ENCODE peak calls at places on chromosomes 2 and 18, in four cellular contexts. One of them, this sample, is unnamed.

GRCh38 chr18:47250415-47251046 is 929 bp downstream of the SKOR2 start:
- DNase-seq in fibroblast of lung: no peak
- DNase-seq in CD4-positive, alpha-beta memory T cell: no peak
- DNase-seq in stomach: no peak
- DNase-seq in this sample: no peak

GRCh38 chr18:31058897-31059296 is 16.4 kb upstream of the DSC3 start:
- DNase-seq in fibroblast of lung: no peak
- DNase-seq in CD4-positive, alpha-beta memory T cell: no peak
- DNase-seq in stomach: no peak
- DNase-seq in this sample: no peak

GRCh38 chr18:49668583-49669290 is 106.9 kb downstream of the LIPG start:
- DNase-seq in fibroblast of lung: peak; percentile 72
- DNase-seq in CD4-positive, alpha-beta memory T cell: no peak
- DNase-seq in stomach: no peak
- DNase-seq in this sample: peak; percentile 66

GRCh38 chr18:25275414-25276001 is 76.5 kb downstream of the ZNF521 start:
- DNase-seq in fibroblast of lung: no peak
- DNase-seq in CD4-positive, alpha-beta memory T cell: no peak
- DNase-seq in stomach: no peak
- DNase-seq in this sample: no peak

GRCh38 chr2:38037757-38038615 is 38.0 kb downstream of the CYP1B1 start:
- DNase-seq in fibroblast of lung: peak; percentile 59
- DNase-seq in CD4-positive, alpha-beta memory T cell: no peak
- DNase-seq in stomach: no peak
- DNase-seq in this sample: peak; percentile 48

GRCh38 chr18:10378688-10379465 is 75.6 kb upstream of the APCDD1 start:
- DNase-seq in fibroblast of lung: peak; percentile 66
- DNase-seq in CD4-positive, alpha-beta memory T cell: no peak
- DNase-seq in stomach: no peak
- DNase-seq in this sample: peak; percentile 55

GRCh38 chr18:48836806-48837615 is 113.8 kb downstream of the SMAD7 start:
- DNase-seq in fibroblast of lung: no peak
- DNase-seq in CD4-positive, alpha-beta memory T cell: no peak
- DNase-seq in stomach: no peak
- DNase-seq in this sample: no peak

GRCh38 chr2:177754476-177754873 is 318.1 kb downstream of the PDE11A start:
- DNase-seq in fibroblast of lung: no peak
- DNase-seq in CD4-positive, alpha-beta memory T cell: no peak
- DNase-seq in stomach: no peak
- DNase-seq in this sample: no peak

GRCh38 chr2:171523339-171523931 is 1.2 kb downstream of the CYBRD1 start:
- DNase-seq in fibroblast of lung: peak; percentile 83
- DNase-seq in CD4-positive, alpha-beta memory T cell: no peak
- DNase-seq in stomach: peak; percentile 63
- DNase-seq in this sample: peak; percentile 77

GRCh38 chr18:43396266-43396665 is 119.0 kb upstream of the SYT4 start:
- DNase-seq in fibroblast of lung: peak; percentile 9
- DNase-seq in CD4-positive, alpha-beta memory T cell: no peak
- DNase-seq in stomach: no peak
- DNase-seq in this sample: no peak

GRCh38 chr18:48163184-48164095 is 233.0 kb upstream of the SMAD2 start:
- DNase-seq in fibroblast of lung: no peak
- DNase-seq in CD4-positive, alpha-beta memory T cell: no peak
- DNase-seq in stomach: no peak
- DNase-seq in this sample: no peak

GRCh38 chr18:11512096-11513030 is 97.0 kb upstream of the SLC35G4 start:
- DNase-seq in fibroblast of lung: no peak
- DNase-seq in CD4-positive, alpha-beta memory T cell: no peak
- DNase-seq in stomach: no peak
- DNase-seq in this sample: no peak

GRCh38 chr2:205659922-205660321 is 22.4 kb upstream of the NRP2 start:
- DNase-seq in fibroblast of lung: no peak
- DNase-seq in CD4-positive, alpha-beta memory T cell: no peak
- DNase-seq in stomach: no peak
- DNase-seq in this sample: no peak

GRCh38 chr18:50757358-50757757 is 62.5 kb downstream of the MRO start:
- DNase-seq in fibroblast of lung: no peak
- DNase-seq in CD4-positive, alpha-beta memory T cell: no peak
- DNase-seq in stomach: no peak
- DNase-seq in this sample: no peak

GRCh38 chr2:27653397-27653796 is 10.0 kb downstream of the SUPT7L start:
- DNase-seq in fibroblast of lung: peak; percentile 47
- DNase-seq in CD4-positive, alpha-beta memory T cell: no peak
- DNase-seq in stomach: no peak
- DNase-seq in this sample: no peak

GRCh38 chr18:686339-687111 is 25.9 kb downstream of the ENOSF1 start:
- DNase-seq in fibroblast of lung: peak; percentile 5
- DNase-seq in CD4-positive, alpha-beta memory T cell: no peak
- DNase-seq in stomach: no peak
- DNase-seq in this sample: no peak

GRCh38 chr2:60806988-60807681 is 51.1 kb downstream of the PAPOLG start:
- DNase-seq in fibroblast of lung: peak; percentile 79
- DNase-seq in CD4-positive, alpha-beta memory T cell: peak; percentile 41
- DNase-seq in stomach: no peak
- DNase-seq in this sample: peak; percentile 71

GRCh38 chr18:5417342-5417741 is 121.8 kb upstream of the ZBTB14 start:
- DNase-seq in fibroblast of lung: peak; percentile 2
- DNase-seq in CD4-positive, alpha-beta memory T cell: no peak
- DNase-seq in stomach: no peak
- DNase-seq in this sample: no peak

GRCh38 chr18:32446780-32447179 is 23.9 kb downstream of the GAREM1 start:
- DNase-seq in fibroblast of lung: no peak
- DNase-seq in CD4-positive, alpha-beta memory T cell: no peak
- DNase-seq in stomach: no peak
- DNase-seq in this sample: no peak

GRCh38 chr2:10007440-10007839 is 35.9 kb upstream of the KLF11 start:
- DNase-seq in fibroblast of lung: peak; percentile 28
- DNase-seq in CD4-positive, alpha-beta memory T cell: no peak
- DNase-seq in stomach: no peak
- DNase-seq in this sample: no peak

GRCh38 chr2:214489702-214490101 is 78.8 kb downstream of the VWC2L start:
- DNase-seq in fibroblast of lung: no peak
- DNase-seq in CD4-positive, alpha-beta memory T cell: no peak
- DNase-seq in stomach: no peak
- DNase-seq in this sample: no peak

GRCh38 chr2:84450288-84451227 is 8.5 kb downstream of the SUCLG1 start:
- DNase-seq in fibroblast of lung: no peak
- DNase-seq in CD4-positive, alpha-beta memory T cell: no peak
- DNase-seq in stomach: no peak
- DNase-seq in this sample: no peak

GRCh38 chr2:218033590-218034496 is 31.0 kb upstream of the TNS1 start:
- DNase-seq in fibroblast of lung: no peak
- DNase-seq in CD4-positive, alpha-beta memory T cell: peak; percentile 9
- DNase-seq in stomach: no peak
- DNase-seq in this sample: no peak

GRCh38 chr2:58448065-58448507 is 207.0 kb upstream of the FANCL start:
- DNase-seq in fibroblast of lung: peak; percentile 72
- DNase-seq in CD4-positive, alpha-beta memory T cell: no peak
- DNase-seq in stomach: no peak
- DNase-seq in this sample: peak; percentile 59

GRCh38 chr2:47653909-47654789 is 128.8 kb upstream of the MSH6 start:
- DNase-seq in fibroblast of lung: peak; percentile 25
- DNase-seq in CD4-positive, alpha-beta memory T cell: no peak
- DNase-seq in stomach: no peak
- DNase-seq in this sample: no peak

GRCh38 chr2:239502430-239503221 is 101.8 kb upstream of the HDAC4 start:
- DNase-seq in fibroblast of lung: no peak
- DNase-seq in CD4-positive, alpha-beta memory T cell: no peak
- DNase-seq in stomach: no peak
- DNase-seq in this sample: no peak

GRCh38 chr2:2422621-2423020 is 91.5 kb upstream of the MYT1L start:
- DNase-seq in fibroblast of lung: no peak
- DNase-seq in CD4-positive, alpha-beta memory T cell: no peak
- DNase-seq in stomach: no peak
- DNase-seq in this sample: no peak
- H3K27ac ChIP-seq in fibroblast of lung: no peak overlapping the region
- H3K27ac ChIP-seq in CD4-positive, alpha-beta memory T cell: no peak overlapping the region
- H3K27ac ChIP-seq in stomach: no peak overlapping the region
- H3K27ac ChIP-seq in this sample: no peak overlapping the region

GRCh38 chr2:236236559-236237450 is 27.4 kb downstream of the ASB18 start:
- DNase-seq in fibroblast of lung: no peak
- DNase-seq in CD4-positive, alpha-beta memory T cell: no peak
- DNase-seq in stomach: no peak
- DNase-seq in this sample: no peak
- H3K4me3 ChIP-seq in fibroblast of lung: peak overlapping the region; percentile 7
- H3K4me3 ChIP-seq in CD4-positive, alpha-beta memory T cell: no peak overlapping the region
- H3K4me3 ChIP-seq in stomach: peak overlapping the region; percentile 20
- H3K4me3 ChIP-seq in this sample: peak overlapping the region; percentile 42

GRCh38 chr18:28767201-28767600 is 590.3 kb upstream of the CDH2 start:
- DNase-seq in fibroblast of lung: peak; percentile 17
- DNase-seq in CD4-positive, alpha-beta memory T cell: no peak
- DNase-seq in stomach: no peak
- DNase-seq in this sample: no peak

GRCh38 chr18:28766027-28766426 is 589.1 kb upstream of the CDH2 start:
- DNase-seq in fibroblast of lung: peak; percentile 44
- DNase-seq in CD4-positive, alpha-beta memory T cell: no peak
- DNase-seq in stomach: no peak
- DNase-seq in this sample: peak; percentile 30

GRCh38 chr18:28766721-28767120 is 589.8 kb upstream of the CDH2 start:
- DNase-seq in fibroblast of lung: peak; percentile 30
- DNase-seq in CD4-positive, alpha-beta memory T cell: no peak
- DNase-seq in stomach: no peak
- DNase-seq in this sample: no peak

GRCh38 chr18:28768791-28769768 is 592.1 kb upstream of the CDH2 start:
- DNase-seq in fibroblast of lung: peak; percentile 34
- DNase-seq in CD4-positive, alpha-beta memory T cell: no peak
- DNase-seq in stomach: no peak
- DNase-seq in this sample: peak; percentile 22

GRCh38 chr18:28767781-28768211 is 590.9 kb upstream of the CDH2 start:
- DNase-seq in fibroblast of lung: peak; percentile 89
- DNase-seq in CD4-positive, alpha-beta memory T cell: no peak
- DNase-seq in stomach: no peak
- DNase-seq in this sample: peak; percentile 87
- H3K27ac ChIP-seq in fibroblast of lung: no peak overlapping the region
- H3K27ac ChIP-seq in CD4-positive, alpha-beta memory T cell: no peak overlapping the region
- H3K27ac ChIP-seq in stomach: no peak overlapping the region
- H3K27ac ChIP-seq in this sample: no peak overlapping the region

GRCh38 chr2:215619989-215620388 is 184.1 kb upstream of the FN1 start:
- DNase-seq in fibroblast of lung: no peak
- DNase-seq in CD4-positive, alpha-beta memory T cell: no peak
- DNase-seq in stomach: peak; percentile 49
- DNase-seq in this sample: no peak
- H3K4me3 ChIP-seq in fibroblast of lung: no peak overlapping the region
- H3K4me3 ChIP-seq in CD4-positive, alpha-beta memory T cell: no peak overlapping the region
- H3K4me3 ChIP-seq in stomach: no peak overlapping the region
- H3K4me3 ChIP-seq in this sample: no peak overlapping the region

GRCh38 chr2:161170377-161170776 is 10.1 kb downstream of the TANK start:
- DNase-seq in fibroblast of lung: no peak
- DNase-seq in CD4-positive, alpha-beta memory T cell: no peak
- DNase-seq in stomach: no peak
- DNase-seq in this sample: no peak
- H3K27ac ChIP-seq in fibroblast of lung: no peak overlapping the region
- H3K27ac ChIP-seq in CD4-positive, alpha-beta memory T cell: no peak overlapping the region
- H3K27ac ChIP-seq in stomach: no peak overlapping the region
- H3K27ac ChIP-seq in this sample: no peak overlapping the region

GRCh38 chr2:219508444-219508734 is 5.9 kb upstream of the ASIC4 start:
- DNase-seq in fibroblast of lung: no peak
- DNase-seq in CD4-positive, alpha-beta memory T cell: no peak
- DNase-seq in stomach: no peak
- DNase-seq in this sample: no peak

GRCh38 chr2:219508933-219509779 is 5.1 kb upstream of the ASIC4 start:
- DNase-seq in fibroblast of lung: no peak
- DNase-seq in CD4-positive, alpha-beta memory T cell: no peak
- DNase-seq in stomach: no peak
- DNase-seq in this sample: no peak

GRCh38 chr2:219511547-219512325 is 2.5 kb upstream of the ASIC4 start:
- DNase-seq in fibroblast of lung: no peak
- DNase-seq in CD4-positive, alpha-beta memory T cell: no peak
- DNase-seq in stomach: no peak
- DNase-seq in this sample: no peak

GRCh38 chr2:219510512-219511135 is 3.7 kb upstream of the ASIC4 start:
- DNase-seq in fibroblast of lung: no peak
- DNase-seq in CD4-positive, alpha-beta memory T cell: no peak
- DNase-seq in stomach: no peak
- DNase-seq in this sample: no peak

GRCh38 chr2:219509780-219510511 is 4.3 kb upstream of the ASIC4 start:
- DNase-seq in fibroblast of lung: peak; percentile 51
- DNase-seq in CD4-positive, alpha-beta memory T cell: peak; percentile 36
- DNase-seq in stomach: peak; percentile 59
- DNase-seq in this sample: no peak
- H3K4me3 ChIP-seq in fibroblast of lung: peak overlapping the region; percentile 38
- H3K4me3 ChIP-seq in CD4-positive, alpha-beta memory T cell: no peak overlapping the region
- H3K4me3 ChIP-seq in stomach: peak overlapping the region; percentile 32
- H3K4me3 ChIP-seq in this sample: no peak overlapping the region

GRCh38 chr2:11388262-11389047 is 44.0 kb upstream of the ROCK2 start:
- DNase-seq in fibroblast of lung: no peak
- DNase-seq in CD4-positive, alpha-beta memory T cell: no peak
- DNase-seq in stomach: no peak
- DNase-seq in this sample: no peak

GRCh38 chr2:11385847-11386246 is 41.4 kb upstream of the ROCK2 start:
- DNase-seq in fibroblast of lung: no peak
- DNase-seq in CD4-positive, alpha-beta memory T cell: no peak
- DNase-seq in stomach: no peak
- DNase-seq in this sample: no peak

GRCh38 chr2:11389048-11389413 is 44.6 kb upstream of the ROCK2 start:
- DNase-seq in fibroblast of lung: no peak
- DNase-seq in CD4-positive, alpha-beta memory T cell: no peak
- DNase-seq in stomach: no peak
- DNase-seq in this sample: no peak

GRCh38 chr2:11387100-11387390 is 42.6 kb upstream of the ROCK2 start:
- DNase-seq in fibroblast of lung: no peak
- DNase-seq in CD4-positive, alpha-beta memory T cell: no peak
- DNase-seq in stomach: no peak
- DNase-seq in this sample: no peak

GRCh38 chr2:11387831-11388230 is 43.4 kb upstream of the ROCK2 start:
- DNase-seq in fibroblast of lung: no peak
- DNase-seq in CD4-positive, alpha-beta memory T cell: no peak
- DNase-seq in stomach: peak; percentile 80
- DNase-seq in this sample: no peak
- H3K27ac ChIP-seq in fibroblast of lung: no peak overlapping the region
- H3K27ac ChIP-seq in CD4-positive, alpha-beta memory T cell: no peak overlapping the region
- H3K27ac ChIP-seq in stomach: peak overlapping the region; percentile 72
- H3K27ac ChIP-seq in this sample: no peak overlapping the region

GRCh38 chr2:238321467-238321866 is 1.1 kb downstream of the TRAF3IP1 start:
- DNase-seq in fibroblast of lung: no peak
- DNase-seq in CD4-positive, alpha-beta memory T cell: no peak
- DNase-seq in stomach: no peak
- DNase-seq in this sample: no peak
- H3K4me3 ChIP-seq in fibroblast of lung: peak overlapping the region; percentile 70
- H3K4me3 ChIP-seq in CD4-positive, alpha-beta memory T cell: no peak overlapping the region
- H3K4me3 ChIP-seq in stomach: peak overlapping the region; percentile 85
- H3K4me3 ChIP-seq in this sample: peak overlapping the region; percentile 71